ENCODE peak calls at places on chromosomes 5 and 9, in nine cellular contexts. One of them, this sample, is unnamed.

GRCh38 chr5:92704590-92704989 is 876.4 kb downstream of the NR2F1-AS1 start:
- DNase-seq in GM04504: no peak
- DNase-seq in stimulated activated CD4-positive, alpha-beta T cell treated with anti-CD3 and anti-CD28 coated beads, TNF-alpha, amount 100 ng/mL, for 48 hours: no peak
- DNase-seq in dorsolateral prefrontal cortex: no peak
- DNase-seq in RKO: peak
- DNase-seq in CD8-positive, alpha-beta T cell: no peak
- DNase-seq in iPS DF 19.7: no peak
- DNase-seq in CD8-positive, alpha-beta memory T cell: no peak
- DNase-seq in NCI-H460: no peak
- DNase-seq in this sample: no peak

GRCh38 chr9:89635007-89635742 is 30.4 kb downstream of the GADD45G start:
- DNase-seq in GM04504: peak
- DNase-seq in stimulated activated CD4-positive, alpha-beta T cell treated with anti-CD3 and anti-CD28 coated beads, TNF-alpha, amount 100 ng/mL, for 48 hours: no peak
- DNase-seq in dorsolateral prefrontal cortex: no peak
- DNase-seq in RKO: peak
- DNase-seq in CD8-positive, alpha-beta T cell: no peak
- DNase-seq in iPS DF 19.7: no peak
- DNase-seq in CD8-positive, alpha-beta memory T cell: no peak
- DNase-seq in NCI-H460: no peak
- DNase-seq in this sample: no peak

GRCh38 chr5:179827684-179828083 is 7.0 kb downstream of the SQSTM1 start:
- DNase-seq in GM04504: no peak
- DNase-seq in stimulated activated CD4-positive, alpha-beta T cell treated with anti-CD3 and anti-CD28 coated beads, TNF-alpha, amount 100 ng/mL, for 48 hours: no peak
- DNase-seq in dorsolateral prefrontal cortex: no peak
- DNase-seq in RKO: peak
- DNase-seq in CD8-positive, alpha-beta T cell: no peak
- DNase-seq in iPS DF 19.7: no peak
- DNase-seq in CD8-positive, alpha-beta memory T cell: no peak
- DNase-seq in NCI-H460: no peak
- DNase-seq in this sample: no peak

GRCh38 chr9:2802494-2802921 is 41.4 kb downstream of the PUM3 start:
- DNase-seq in GM04504: no peak
- DNase-seq in stimulated activated CD4-positive, alpha-beta T cell treated with anti-CD3 and anti-CD28 coated beads, TNF-alpha, amount 100 ng/mL, for 48 hours: no peak
- DNase-seq in dorsolateral prefrontal cortex: no peak
- DNase-seq in RKO: no peak
- DNase-seq in CD8-positive, alpha-beta T cell: no peak
- DNase-seq in iPS DF 19.7: no peak
- DNase-seq in CD8-positive, alpha-beta memory T cell: no peak
- DNase-seq in NCI-H460: no peak
- DNase-seq in this sample: no peak

GRCh38 chr5:179852993-179853547 is 5.5 kb downstream of the MRNIP start:
- DNase-seq in GM04504: no peak
- DNase-seq in stimulated activated CD4-positive, alpha-beta T cell treated with anti-CD3 and anti-CD28 coated beads, TNF-alpha, amount 100 ng/mL, for 48 hours: no peak
- DNase-seq in dorsolateral prefrontal cortex: no peak
- DNase-seq in RKO: no peak
- DNase-seq in CD8-positive, alpha-beta T cell: no peak
- DNase-seq in iPS DF 19.7: no peak
- DNase-seq in CD8-positive, alpha-beta memory T cell: no peak
- DNase-seq in NCI-H460: no peak
- DNase-seq in this sample: no peak

GRCh38 chr9:136143215-136144001 is 24.7 kb upstream of the TMEM250 start:
- DNase-seq in GM04504: no peak
- DNase-seq in stimulated activated CD4-positive, alpha-beta T cell treated with anti-CD3 and anti-CD28 coated beads, TNF-alpha, amount 100 ng/mL, for 48 hours: no peak
- DNase-seq in dorsolateral prefrontal cortex: no peak
- DNase-seq in RKO: peak
- DNase-seq in CD8-positive, alpha-beta T cell: no peak
- DNase-seq in iPS DF 19.7: no peak
- DNase-seq in CD8-positive, alpha-beta memory T cell: no peak
- DNase-seq in NCI-H460: peak
- DNase-seq in this sample: no peak

GRCh38 chr9:93124793-93125192 is 9.3 kb downstream of the NINJ1 start:
- DNase-seq in GM04504: no peak
- DNase-seq in stimulated activated CD4-positive, alpha-beta T cell treated with anti-CD3 and anti-CD28 coated beads, TNF-alpha, amount 100 ng/mL, for 48 hours: no peak
- DNase-seq in dorsolateral prefrontal cortex: peak
- DNase-seq in RKO: no peak
- DNase-seq in CD8-positive, alpha-beta T cell: no peak
- DNase-seq in iPS DF 19.7: no peak
- DNase-seq in CD8-positive, alpha-beta memory T cell: no peak
- DNase-seq in NCI-H460: no peak
- DNase-seq in this sample: no peak

GRCh38 chr5:5273976-5274375 is 133.8 kb downstream of the ADAMTS16 start:
- DNase-seq in GM04504: no peak
- DNase-seq in stimulated activated CD4-positive, alpha-beta T cell treated with anti-CD3 and anti-CD28 coated beads, TNF-alpha, amount 100 ng/mL, for 48 hours: no peak
- DNase-seq in dorsolateral prefrontal cortex: no peak
- DNase-seq in RKO: no peak
- DNase-seq in CD8-positive, alpha-beta T cell: no peak
- DNase-seq in iPS DF 19.7: no peak
- DNase-seq in CD8-positive, alpha-beta memory T cell: no peak
- DNase-seq in NCI-H460: no peak
- DNase-seq in this sample: no peak

GRCh38 chr5:128154943-128155342 is 71.4 kb downstream of the SLC12A2 start:
- DNase-seq in GM04504: peak
- DNase-seq in stimulated activated CD4-positive, alpha-beta T cell treated with anti-CD3 and anti-CD28 coated beads, TNF-alpha, amount 100 ng/mL, for 48 hours: no peak
- DNase-seq in dorsolateral prefrontal cortex: no peak
- DNase-seq in RKO: no peak
- DNase-seq in CD8-positive, alpha-beta T cell: no peak
- DNase-seq in iPS DF 19.7: no peak
- DNase-seq in CD8-positive, alpha-beta memory T cell: no peak
- DNase-seq in NCI-H460: no peak
- DNase-seq in this sample: no peak

GRCh38 chr9:126126012-126126411 is 200.6 kb upstream of the MVB12B start:
- DNase-seq in GM04504: no peak
- DNase-seq in stimulated activated CD4-positive, alpha-beta T cell treated with anti-CD3 and anti-CD28 coated beads, TNF-alpha, amount 100 ng/mL, for 48 hours: no peak
- DNase-seq in dorsolateral prefrontal cortex: no peak
- DNase-seq in RKO: no peak
- DNase-seq in CD8-positive, alpha-beta T cell: no peak
- DNase-seq in iPS DF 19.7: no peak
- DNase-seq in CD8-positive, alpha-beta memory T cell: no peak
- DNase-seq in NCI-H460: no peak
- DNase-seq in this sample: no peak

GRCh38 chr9:10265102-10265708 is 347.6 kb downstream of the PTPRD start:
- DNase-seq in GM04504: no peak
- DNase-seq in stimulated activated CD4-positive, alpha-beta T cell treated with anti-CD3 and anti-CD28 coated beads, TNF-alpha, amount 100 ng/mL, for 48 hours: no peak
- DNase-seq in dorsolateral prefrontal cortex: no peak
- DNase-seq in RKO: peak
- DNase-seq in CD8-positive, alpha-beta T cell: no peak
- DNase-seq in iPS DF 19.7: no peak
- DNase-seq in CD8-positive, alpha-beta memory T cell: no peak
- DNase-seq in NCI-H460: no peak
- DNase-seq in this sample: no peak

GRCh38 chr9:77597057-77597456 is 51.1 kb downstream of the GNA14 start:
- DNase-seq in GM04504: no peak
- DNase-seq in stimulated activated CD4-positive, alpha-beta T cell treated with anti-CD3 and anti-CD28 coated beads, TNF-alpha, amount 100 ng/mL, for 48 hours: no peak
- DNase-seq in dorsolateral prefrontal cortex: no peak
- DNase-seq in RKO: no peak
- DNase-seq in CD8-positive, alpha-beta T cell: no peak
- DNase-seq in iPS DF 19.7: no peak
- DNase-seq in CD8-positive, alpha-beta memory T cell: no peak
- DNase-seq in NCI-H460: no peak
- DNase-seq in this sample: no peak

GRCh38 chr5:143011621-143012020 is 241.4 kb downstream of the ARHGAP26 start:
- DNase-seq in GM04504: no peak
- DNase-seq in stimulated activated CD4-positive, alpha-beta T cell treated with anti-CD3 and anti-CD28 coated beads, TNF-alpha, amount 100 ng/mL, for 48 hours: no peak
- DNase-seq in dorsolateral prefrontal cortex: no peak
- DNase-seq in RKO: no peak
- DNase-seq in CD8-positive, alpha-beta T cell: no peak
- DNase-seq in iPS DF 19.7: no peak
- DNase-seq in CD8-positive, alpha-beta memory T cell: no peak
- DNase-seq in NCI-H460: no peak
- DNase-seq in this sample: no peak

GRCh38 chr5:757931-758697 is 26.4 kb downstream of the ZDHHC11B start:
- DNase-seq in GM04504: no peak
- DNase-seq in stimulated activated CD4-positive, alpha-beta T cell treated with anti-CD3 and anti-CD28 coated beads, TNF-alpha, amount 100 ng/mL, for 48 hours: no peak
- DNase-seq in dorsolateral prefrontal cortex: peak
- DNase-seq in RKO: no peak
- DNase-seq in CD8-positive, alpha-beta T cell: no peak
- DNase-seq in iPS DF 19.7: no peak
- DNase-seq in CD8-positive, alpha-beta memory T cell: no peak
- DNase-seq in NCI-H460: no peak
- DNase-seq in this sample: peak

GRCh38 chr9:98374385-98375051 is 119.1 kb upstream of the TBC1D2 start:
- DNase-seq in GM04504: peak
- DNase-seq in stimulated activated CD4-positive, alpha-beta T cell treated with anti-CD3 and anti-CD28 coated beads, TNF-alpha, amount 100 ng/mL, for 48 hours: no peak
- DNase-seq in dorsolateral prefrontal cortex: no peak
- DNase-seq in RKO: peak
- DNase-seq in CD8-positive, alpha-beta T cell: no peak
- DNase-seq in iPS DF 19.7: no peak
- DNase-seq in CD8-positive, alpha-beta memory T cell: no peak
- DNase-seq in NCI-H460: peak
- DNase-seq in this sample: no peak

GRCh38 chr5:148740966-148741742 is 85.3 kb upstream of the ADRB2 start:
- DNase-seq in GM04504: peak
- DNase-seq in stimulated activated CD4-positive, alpha-beta T cell treated with anti-CD3 and anti-CD28 coated beads, TNF-alpha, amount 100 ng/mL, for 48 hours: no peak
- DNase-seq in dorsolateral prefrontal cortex: no peak
- DNase-seq in RKO: peak
- DNase-seq in CD8-positive, alpha-beta T cell: no peak
- DNase-seq in iPS DF 19.7: no peak
- DNase-seq in CD8-positive, alpha-beta memory T cell: peak
- DNase-seq in NCI-H460: peak
- DNase-seq in this sample: no peak

GRCh38 chr5:134005415-134006118 is 792 bp upstream of the VDAC1 start:
- DNase-seq in GM04504: peak
- DNase-seq in stimulated activated CD4-positive, alpha-beta T cell treated with anti-CD3 and anti-CD28 coated beads, TNF-alpha, amount 100 ng/mL, for 48 hours: no peak
- DNase-seq in dorsolateral prefrontal cortex: no peak
- DNase-seq in RKO: peak
- DNase-seq in CD8-positive, alpha-beta T cell: no peak
- DNase-seq in iPS DF 19.7: no peak
- DNase-seq in CD8-positive, alpha-beta memory T cell: no peak
- DNase-seq in NCI-H460: no peak
- DNase-seq in this sample: no peak

GRCh38 chr5:168174376-168174775 is 117.1 kb upstream of the WWC1 start:
- DNase-seq in GM04504: no peak
- DNase-seq in stimulated activated CD4-positive, alpha-beta T cell treated with anti-CD3 and anti-CD28 coated beads, TNF-alpha, amount 100 ng/mL, for 48 hours: no peak
- DNase-seq in dorsolateral prefrontal cortex: no peak
- DNase-seq in RKO: no peak
- DNase-seq in CD8-positive, alpha-beta T cell: no peak
- DNase-seq in iPS DF 19.7: no peak
- DNase-seq in CD8-positive, alpha-beta memory T cell: no peak
- DNase-seq in NCI-H460: no peak
- DNase-seq in this sample: no peak

GRCh38 chr5:93967923-93968322 is 226.5 kb upstream of the POU5F2 start:
- DNase-seq in GM04504: no peak
- DNase-seq in stimulated activated CD4-positive, alpha-beta T cell treated with anti-CD3 and anti-CD28 coated beads, TNF-alpha, amount 100 ng/mL, for 48 hours: no peak
- DNase-seq in dorsolateral prefrontal cortex: no peak
- DNase-seq in RKO: no peak
- DNase-seq in CD8-positive, alpha-beta T cell: no peak
- DNase-seq in iPS DF 19.7: no peak
- DNase-seq in CD8-positive, alpha-beta memory T cell: no peak
- DNase-seq in NCI-H460: peak
- DNase-seq in this sample: no peak

GRCh38 chr5:74164725-74165226 is 475.8 kb downstream of the ENC1 start:
- DNase-seq in GM04504: no peak
- DNase-seq in stimulated activated CD4-positive, alpha-beta T cell treated with anti-CD3 and anti-CD28 coated beads, TNF-alpha, amount 100 ng/mL, for 48 hours: no peak
- DNase-seq in dorsolateral prefrontal cortex: no peak
- DNase-seq in RKO: no peak
- DNase-seq in CD8-positive, alpha-beta T cell: no peak
- DNase-seq in iPS DF 19.7: no peak
- DNase-seq in CD8-positive, alpha-beta memory T cell: no peak
- DNase-seq in NCI-H460: no peak
- DNase-seq in this sample: no peak

GRCh38 chr5:142221091-142221860 is 103.5 kb downstream of the SPRY4 start:
- DNase-seq in GM04504: no peak
- DNase-seq in stimulated activated CD4-positive, alpha-beta T cell treated with anti-CD3 and anti-CD28 coated beads, TNF-alpha, amount 100 ng/mL, for 48 hours: no peak
- DNase-seq in dorsolateral prefrontal cortex: no peak
- DNase-seq in RKO: no peak
- DNase-seq in CD8-positive, alpha-beta T cell: no peak
- DNase-seq in iPS DF 19.7: no peak
- DNase-seq in CD8-positive, alpha-beta memory T cell: no peak
- DNase-seq in NCI-H460: no peak
- DNase-seq in this sample: no peak

GRCh38 chr9:90827181-90827866 is 25.7 kb downstream of the SYK start:
- DNase-seq in GM04504: no peak
- DNase-seq in stimulated activated CD4-positive, alpha-beta T cell treated with anti-CD3 and anti-CD28 coated beads, TNF-alpha, amount 100 ng/mL, for 48 hours: no peak
- DNase-seq in dorsolateral prefrontal cortex: no peak
- DNase-seq in RKO: no peak
- DNase-seq in CD8-positive, alpha-beta T cell: no peak
- DNase-seq in iPS DF 19.7: no peak
- DNase-seq in CD8-positive, alpha-beta memory T cell: no peak
- DNase-seq in NCI-H460: no peak
- DNase-seq in this sample: no peak

This sample was measured in amygdala.